ENCODE peak calls at places on chromosomes 4 and X, in nine cellular contexts. Y is CD8-positive, alpha-beta T cell; C is heart left ventricle; H is A549; T is fibroblast of lung; V is HCT116; G is adrenal gland; Z is psoas muscle; K is left ventricle myocardium inferior. Q is an unnamed sample. For H3K9me3, the result is how much of the 10 kb centered on the place peaks cover.

GRCh38 chr4:57426779-57427395 is 316.7 kb upstream of the IGFBP7 start:
- DNase-seq in Y (no peak), G (peak), H (peak), Z (no peak), T (peak), V (peak), K (peak), C (peak), Q (peak)

GRCh38 chr4:3644849-3645627 is 112.8 kb upstream of the LRPAP1 start:
- DNase-seq in Y (no peak), G (no peak), T (peak), K (no peak), Z (no peak), V (no peak), C (no peak), H (peak), Q (no peak)

GRCh38 chr4:175127314-175127713 is 209.2 kb downstream of the ADAM29 start:
- DNase-seq in G (no peak), K (no peak), C (no peak), Y (no peak), H (no peak), V (no peak), Z (no peak), T (peak), Q (no peak)

GRCh38 chrX:68895339-68896250 is 66.8 kb downstream of the EFNB1 start:
- DNase-seq in H (peak), V (no peak), T (peak), C (peak), Y (no peak), G (peak), K (no peak), Z (peak), Q (no peak)

GRCh38 chr4:23614284-23614892 is 275.5 kb downstream of the PPARGC1A start:
- DNase-seq in Z (no peak), C (no peak), V (no peak), Y (no peak), T (peak), G (peak), K (no peak), H (peak), Q (no peak)

GRCh38 chr4:3314706-3315260 is 22.0 kb downstream of the RGS12 start:
- DNase-seq in Z (no peak), C (no peak), K (no peak), G (peak), V (no peak), Y (no peak), H (no peak), T (no peak), Q (peak)

GRCh38 chr4:48041535-48042137 is 25.1 kb downstream of the NIPAL1 start:
- DNase-seq in V (no peak), C (no peak), T (no peak), Z (no peak), H (no peak), Y (no peak), K (no peak), G (no peak), Q (no peak)

GRCh38 chr4:11232004-11232403 is 196.7 kb downstream of the HS3ST1 start:
- DNase-seq in H (no peak), K (no peak), G (no peak), Y (no peak), C (no peak), Z (no peak), T (no peak), V (no peak), Q (no peak)

GRCh38 chrX:140572724-140573123 is 67.9 kb upstream of the SOX3 start:
- DNase-seq in H (peak), T (peak), Y (no peak), C (no peak), V (no peak), Z (no peak), G (peak), K (no peak), Q (no peak)

GRCh38 chrX:147550217-147550616 is 361.5 kb upstream of the FMR1 start:
- DNase-seq in C (no peak), Z (no peak), Y (no peak), H (no peak), T (no peak), G (peak), V (no peak), K (no peak), Q (no peak)

DNA sequence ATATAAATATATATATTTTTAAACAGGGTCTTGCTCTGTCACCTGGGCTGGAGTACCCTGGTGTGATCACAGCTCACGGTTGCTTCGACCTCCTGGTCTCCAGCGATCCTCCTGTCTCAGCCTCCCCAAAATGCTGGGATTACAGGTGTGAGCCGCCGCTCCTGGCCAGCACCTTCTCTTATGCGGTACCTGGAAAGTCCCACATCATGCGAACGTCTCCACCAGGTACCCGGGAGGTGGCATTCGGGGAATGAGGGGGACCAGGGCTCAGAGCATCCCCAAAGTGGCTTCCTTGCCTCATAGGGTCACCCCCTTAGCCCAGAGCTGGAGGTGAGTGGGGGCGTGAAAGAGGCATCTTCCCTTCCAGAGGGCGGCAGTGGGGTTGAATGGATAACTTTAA is 84.0 kb upstream of the PPP2R3B start:
- DNase-seq in Y (no peak), Z (no peak), H (no peak), K (no peak), G (no peak), V (no peak), T (no peak), C (no peak), Q (no peak)
- H3K9me3 ChIP-seq in Y (under half), Z (under half), H (under half), K (under half), G (under half), V (under half), T (under half), C (under half), Q (under half)

GRCh38 chrX:54639346-54640102 is 109.5 kb downstream of the GNL3L start:
- DNase-seq in G (peak), H (peak), V (peak), C (peak), Y (peak), Z (peak), K (peak), T (peak), Q (peak)

GRCh38 chrX:54641530-54641929 is 111.5 kb downstream of the GNL3L start:
- DNase-seq in K (no peak), V (no peak), H (no peak), G (no peak), C (no peak), T (no peak), Y (no peak), Z (no peak), Q (no peak)

GRCh38 chrX:54640103-54640428 is 110.0 kb downstream of the GNL3L start:
- DNase-seq in C (no peak), V (no peak), Z (no peak), K (no peak), T (no peak), G (no peak), Y (no peak), H (no peak), Q (no peak)

GRCh38 chrX:54639018-54639345 is 109.0 kb downstream of the GNL3L start:
- DNase-seq in Y (no peak), V (no peak), Z (no peak), C (no peak), G (no peak), H (no peak), K (no peak), T (no peak), Q (no peak)

DNA sequence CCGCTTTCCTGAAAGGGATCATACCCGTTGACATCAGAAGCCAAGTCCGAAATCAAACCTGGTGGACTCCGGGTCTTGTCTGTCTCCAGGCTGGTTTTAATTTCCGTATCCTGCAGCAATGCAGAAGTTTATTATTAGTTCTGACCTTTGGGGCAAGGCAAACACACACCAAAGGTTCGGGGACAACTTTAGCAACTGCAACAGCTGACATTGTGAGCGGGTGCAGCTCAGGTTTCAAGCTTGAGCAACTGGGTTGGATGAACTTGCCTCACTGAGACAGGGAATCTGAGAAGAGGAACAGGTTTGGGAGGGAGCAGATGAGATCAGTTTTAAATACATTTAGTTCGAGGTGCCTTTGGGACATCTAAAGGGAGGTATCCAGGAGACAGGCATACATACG is 110.7 kb downstream of the GNL3L start:
- DNase-seq in H (no peak), Y (no peak), T (peak), K (no peak), G (no peak), Z (peak), C (no peak), V (no peak), Q (no peak)
- H3K27ac ChIP-seq in H (peak), Y (no peak), T (no peak), K (peak), G (no peak), Z (peak), C (peak), V (no peak), Q (no peak)

GRCh38 chrX:117092641-117093040 is 629.9 kb upstream of the CT83 start:
- DNase-seq in Z (no peak), Y (no peak), V (no peak), C (no peak), H (no peak), G (no peak), K (no peak), T (no peak), Q (no peak)
- H3K9me3 ChIP-seq in Z (under half), Y (under half), V (under half), C (under half), H (under half), G (under half), K (under half), T (under half), Q (under half)

DNA sequence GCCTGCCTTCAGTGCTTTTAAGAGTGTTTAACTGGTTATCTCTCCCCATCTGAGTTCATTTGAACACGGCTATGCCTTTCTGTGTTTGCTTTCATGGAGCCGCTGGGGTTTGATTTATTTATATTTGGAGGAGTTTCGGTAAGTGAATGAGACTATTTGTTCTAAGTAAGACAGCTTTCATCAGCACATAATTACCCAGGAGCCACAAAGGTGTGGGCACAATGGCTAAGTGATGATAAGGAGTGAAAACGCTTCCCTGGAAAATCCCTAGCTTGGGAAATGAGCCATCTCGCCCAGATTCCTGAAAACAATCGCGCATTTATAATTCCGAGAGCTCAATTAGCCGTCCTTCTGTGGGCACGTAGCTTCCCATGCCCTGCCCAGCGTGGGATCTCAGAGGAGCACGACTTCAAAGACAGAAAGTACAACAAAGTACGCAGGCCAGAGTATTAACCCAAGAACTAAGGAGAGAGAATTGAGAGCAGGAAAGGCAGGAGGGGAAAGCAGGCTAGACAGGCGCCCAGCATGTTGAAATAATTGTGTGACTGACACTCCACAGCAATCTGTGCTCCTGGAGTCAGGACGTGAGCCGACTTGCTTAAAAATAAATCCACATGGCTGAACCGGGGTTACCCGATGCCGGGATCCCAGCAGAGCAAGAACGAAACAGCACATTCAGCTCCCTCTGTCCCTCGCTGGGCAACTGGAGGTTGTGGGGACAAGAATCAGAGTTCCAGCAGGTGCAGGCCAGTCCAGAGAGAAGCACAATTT is 99.0 kb downstream of the DHRSX start:
- DNase-seq in C (peak), G (no peak), Z (peak), T (peak), Y (no peak), H (no peak), K (peak), V (peak), Q (no peak)
- H3K27ac ChIP-seq in C (peak), G (no peak), Z (peak), T (no peak), Y (no peak), H (no peak), K (peak), V (peak), Q (no peak)

DNA sequence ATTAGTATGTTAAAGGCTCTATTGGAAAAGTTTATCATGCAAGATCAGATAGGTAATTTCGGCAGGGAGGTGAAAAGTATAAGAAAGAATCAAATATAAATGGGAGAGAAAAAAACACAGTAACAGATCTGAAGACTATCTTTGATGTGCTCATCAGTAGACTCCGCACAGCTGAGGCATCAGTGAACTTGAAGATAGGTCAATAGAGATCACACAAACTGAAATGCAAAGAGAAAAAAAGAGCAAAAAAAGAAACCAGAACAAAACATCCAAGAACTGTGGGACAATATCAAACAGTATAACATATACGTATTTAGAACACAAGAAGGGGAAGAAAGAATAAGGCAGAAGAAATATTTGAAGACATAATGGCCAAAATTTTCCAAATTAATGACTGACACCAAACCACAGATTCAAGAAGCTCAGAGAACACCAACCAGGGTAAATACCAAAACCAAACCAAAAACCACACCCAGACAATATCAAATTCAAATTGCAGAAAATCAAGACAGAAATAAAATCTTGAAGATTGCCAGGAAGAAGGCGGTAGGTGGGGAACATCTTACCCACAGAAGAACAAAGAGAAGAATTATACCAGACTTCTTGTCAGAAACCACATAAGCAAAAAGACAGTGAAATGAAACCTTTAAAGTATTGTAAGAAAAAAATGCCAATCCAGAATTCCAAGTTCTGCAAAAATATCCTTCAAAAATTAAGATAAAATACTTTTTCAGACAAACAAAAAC is 29.0 kb downstream of the PFKFB1 start:
- DNase-seq in G (no peak), T (no peak), C (no peak), Z (no peak), K (no peak), V (no peak), H (no peak), Y (no peak), Q (no peak)
- H3K9me3 ChIP-seq in G (under half), T (under half), C (under half), Z (under half), K (under half), V (under half), H (under half), Y (under half), Q (under half)

DNA sequence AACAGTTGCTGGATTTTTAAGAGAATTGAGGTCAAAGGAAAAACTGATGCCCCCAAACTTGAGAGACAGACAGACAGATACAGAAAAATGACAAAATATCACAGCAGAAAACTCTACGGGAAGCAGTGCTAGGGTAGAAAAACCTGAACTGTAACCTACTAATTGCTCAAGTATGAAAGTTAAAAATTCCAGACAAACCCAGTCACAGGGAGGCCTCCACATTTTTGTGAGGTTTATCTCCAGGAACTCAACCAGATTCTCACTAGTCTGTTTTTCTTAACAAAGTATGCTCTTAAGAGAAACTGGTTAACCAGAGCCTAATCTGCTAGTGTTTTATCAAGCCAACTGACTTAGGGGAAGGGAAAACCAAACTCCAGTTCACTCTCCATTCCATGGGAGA is 19.9 kb upstream of the PPP3CA start:
- DNase-seq in H (peak), T (peak), V (no peak), Y (no peak), G (no peak), Z (no peak), K (no peak), C (no peak), Q (no peak)
- H3K27ac ChIP-seq in H (peak), T (peak), V (peak), Y (no peak), G (no peak), Z (no peak), K (no peak), C (no peak), Q (no peak)

GRCh38 chr4:169330811-169331210 is 60.1 kb upstream of the SH3RF1 start:
- DNase-seq in Y (no peak), Z (no peak), H (no peak), T (no peak), V (no peak), G (no peak), C (no peak), K (no peak), Q (no peak)
- H3K9me3 ChIP-seq in Y (under half), Z (under half), H (under half), T (under half), V (under half), G (under half), C (under half), K (under half), Q (under half)